ENCODE peak calls at places on chromosome 12, in four cellular contexts. P is retinal pigment epithelial cell, W is GM20000, V is A549. G is an unnamed sample.

GRCh38 chr12:68118096-68118755 is 41.3 kb downstream of the IFNG start:
- DNase-seq in P (no peak), W (no peak), V (no peak), G (no peak)

GRCh38 chr12:13811061-13811460 is 170.3 kb downstream of the GRIN2B start:
- DNase-seq in P (no peak), W (no peak), V (no peak), G (no peak)

GRCh38 chr12:108318472-108319275 is 20.4 kb downstream of the CMKLR1 start:
- DNase-seq in P (no peak), W (no peak), V (no peak), G (no peak)

GRCh38 chr12:114656906-114657596 is 26.9 kb downstream of the TBX3 start:
- DNase-seq in P (no peak), W (no peak), V (no peak), G (no peak)

GRCh38 chr12:109310247-109311125 is 1.4 kb upstream of the FOXN4 start:
- DNase-seq in P (no peak), W (peak; percentile 25), V (no peak), G (peak; percentile 14)

GRCh38 chr12:2606186-2606910 is 188.4 kb upstream of the FKBP4 start:
- DNase-seq in P (no peak), W (no peak), V (no peak), G (no peak)

GRCh38 chr12:7503686-7504085 is at the start of gene CD163:
- DNase-seq in P (no peak), W (no peak), V (no peak), G (no peak)

GRCh38 chr12:50222275-50222783 is 55.2 kb upstream of the CERS5 start:
- DNase-seq in P (no peak), W (peak; percentile 51), V (peak; percentile 73), G (peak; percentile 50)

GRCh38 chr12:79203103-79203502 is 338.5 kb downstream of the SYT1 start:
- DNase-seq in P (no peak), W (no peak), V (peak; percentile 42), G (no peak)

GRCh38 chr12:42237052-42237852 is 796 bp downstream of the YAF2 start:
- DNase-seq in P (peak; percentile 41), W (peak; percentile 91), V (peak; percentile 94), G (peak; percentile 85)

GRCh38 chr12:49874142-49874897 is 29.4 kb downstream of the FAIM2 start:
- DNase-seq in P (peak; percentile 52), W (no peak), V (no peak), G (no peak)

GRCh38 chr12:30461011-30461670 is 234.5 kb downstream of the IPO8 start:
- DNase-seq in P (peak; percentile 98), W (no peak), V (no peak), G (no peak)

GRCh38 chr12:79451988-79452387 is 238.8 kb downstream of the PAWR start:
- DNase-seq in P (peak; percentile 34), W (no peak), V (peak; percentile 64), G (no peak)

GRCh38 chr12:32964981-32965585 is 68.5 kb upstream of the PKP2 start:
- DNase-seq in P (no peak), W (no peak), V (no peak), G (no peak)

GRCh38 chr12:25458047-25458552 is 95.0 kb downstream of the LMNTD1 start:
- DNase-seq in P (peak; percentile 88), W (no peak), V (peak; percentile 68), G (no peak)

GRCh38 chr12:1896964-1897363 is 21.5 kb downstream of the CACNA2D4 start:
- DNase-seq in P (no peak), W (no peak), V (no peak), G (no peak)

GRCh38 chr12:45622210-45622937 is 107.1 kb upstream of the ARID2 start:
- DNase-seq in P (no peak), W (no peak), V (no peak), G (no peak)

GRCh38 chr12:69168828-69169227 is 70.5 kb upstream of the CPSF6 start:
- DNase-seq in P (no peak), W (no peak), V (no peak), G (no peak)

GRCh38 chr12:7060353-7060954 is at the start of gene C1S:
- DNase-seq in P (peak; percentile 85), W (no peak), V (peak; percentile 95), G (no peak)

GRCh38 chr12:6570264-6570887 is 2.3 kb upstream of the NOP2 start:
- DNase-seq in P (no peak), W (peak; percentile 53), V (peak; percentile 72), G (peak; percentile 60)

GRCh38 chr12:64968989-64969819 is 144.8 kb downstream of the TBC1D30 start:
- DNase-seq in P (peak; percentile 14), W (no peak), V (peak; percentile 50), G (no peak)

GRCh38 chr12:116798719-116799118 is 60.6 kb downstream of the RNFT2 start:
- DNase-seq in P (no peak), W (no peak), V (no peak), G (no peak)

GRCh38 chr12:131066207-131066885 is 112.6 kb downstream of the ADGRD1 start:
- DNase-seq in P (no peak), W (no peak), V (no peak), G (no peak)

GRCh38 chr12:103561174-103561573 is 25.9 kb upstream of the STAB2 start:
- DNase-seq in P (peak; percentile 39), W (no peak), V (peak; percentile 89), G (no peak)

GRCh38 chr12:48002179-48002601 is 2.1 kb downstream of the COL2A1 start:
- DNase-seq in P (no peak), W (peak; percentile 26), V (no peak), G (no peak)

GRCh38 chr12:46494424-46494823 is 121.9 kb upstream of the SLC38A2 start:
- DNase-seq in P (no peak), W (no peak), V (peak; percentile 85), G (no peak)

GRCh38 chr12:20445693-20446092 is 77.4 kb downstream of the PDE3A start:
- DNase-seq in P (no peak), W (no peak), V (no peak), G (no peak)

GRCh38 chr12:70994217-70994788 is 73.8 kb upstream of the PTPRR start:
- DNase-seq in P (peak; percentile 71), W (no peak), V (no peak), G (no peak)

GRCh38 chr12:80442426-80443222 is 1.4 kb upstream of the PTPRQ start:
- DNase-seq in P (no peak), W (no peak), V (peak; percentile 29), G (no peak)

GRCh38 chr12:121715862-121716435 is 3.4 kb downstream of the TMEM120B start:
- DNase-seq in P (no peak), W (no peak), V (no peak), G (no peak)

GRCh38 chr12:121709478-121709890 is 3.1 kb upstream of the TMEM120B start:
- DNase-seq in P (peak; percentile 52), W (no peak), V (peak; percentile 79), G (no peak)

GRCh38 chr12:121711925-121712461 is 559 bp upstream of the TMEM120B start:
- DNase-seq in P (no peak), W (peak; percentile 47), V (peak; percentile 53), G (no peak)

GRCh38 chr12:121712462-121713256 is at the start of gene TMEM120B:
- DNase-seq in P (no peak), W (peak; percentile 97), V (peak; percentile 75), G (peak; percentile 95)

DNA sequence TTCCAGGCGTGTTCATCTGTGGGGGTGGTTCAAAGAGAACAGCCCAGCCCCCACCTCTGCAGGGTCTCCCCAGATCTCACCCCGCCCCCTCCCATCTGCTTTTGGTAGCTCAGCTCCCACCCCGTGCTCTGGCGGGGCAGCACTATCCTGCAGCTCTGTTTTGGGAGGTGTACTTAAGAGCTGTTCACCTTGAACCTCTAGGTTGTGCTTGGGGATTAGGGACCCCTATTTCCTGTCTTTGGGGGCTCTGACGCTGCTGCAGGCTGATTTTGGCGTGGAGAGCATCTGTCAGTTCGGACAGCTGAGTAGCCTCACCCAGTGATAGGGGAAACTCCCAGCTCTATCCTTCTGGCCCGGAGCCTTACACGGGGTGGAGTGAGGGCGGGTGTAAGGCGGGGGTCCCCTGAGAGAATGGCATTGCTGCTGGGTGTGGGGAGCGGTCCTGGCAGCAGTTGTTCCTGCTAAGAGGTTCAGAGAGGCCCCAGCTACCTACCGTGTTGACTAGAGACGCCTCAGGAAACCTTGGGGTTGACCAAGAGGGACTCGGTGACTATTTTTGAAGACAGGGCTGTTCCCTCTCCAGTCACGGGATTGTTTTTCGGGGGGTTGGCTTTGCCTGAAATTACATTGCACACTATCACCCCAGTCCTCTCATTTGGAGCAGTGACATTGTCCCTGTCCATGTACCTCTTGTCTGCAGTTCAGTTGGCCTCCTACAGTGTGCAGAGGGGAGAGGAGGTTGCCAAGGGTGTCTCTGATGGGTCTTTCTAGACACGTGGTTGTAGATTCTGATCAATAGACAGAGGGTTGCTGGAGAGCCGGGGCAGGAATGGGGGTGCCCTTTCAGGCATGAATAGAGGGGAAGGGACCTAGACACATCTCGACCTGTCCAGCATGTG is 954 bp downstream of the TMEM120B start:
- DNase-seq in P (no peak), W (peak; percentile 26), V (no peak), G (no peak)
- TF ChIP-seq CTCF in P (no peak), W (no peak), V (no peak), G (no peak)

DNA sequence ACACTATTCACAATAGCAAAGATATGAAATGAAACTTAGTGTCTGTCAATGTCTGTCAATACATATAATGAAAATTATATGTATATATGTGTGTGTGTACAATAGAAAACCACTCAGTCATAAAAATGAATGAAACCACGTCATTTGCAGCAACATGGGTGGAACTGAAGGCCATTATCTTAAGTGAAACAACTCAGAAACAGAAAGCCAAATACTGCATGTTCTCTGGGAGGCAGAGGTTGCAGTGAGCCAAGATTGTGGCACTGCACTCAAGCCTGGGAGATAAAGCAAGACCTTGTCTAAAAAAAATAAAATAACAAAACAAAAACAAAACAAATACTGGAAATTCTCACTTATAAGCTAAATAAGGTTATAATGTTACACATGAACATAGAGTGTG is 16.7 kb upstream of the E2F7 start:
- DNase-seq in P (no peak), W (no peak), V (no peak), G (no peak)
- TF ChIP-seq CTCF in P (no peak), W (no peak), V (no peak), G (no peak)

GRCh38 chr12:122867701-122868461 is 28.0 kb downstream of the VPS37B start:
- DNase-seq in P (no peak), W (no peak), V (peak; percentile 62), G (no peak)
- TF ChIP-seq CTCF in P (peak; percentile 26), W (no peak), V (peak; percentile 21), G (peak; percentile 33)

GRCh38 chr12:105774037-105774436 is 364.7 kb downstream of the NUAK1 start:
- DNase-seq in P (no peak), W (no peak), V (no peak), G (no peak)

GRCh38 chr12:105773501-105773900 is 365.3 kb downstream of the NUAK1 start:
- DNase-seq in P (no peak), W (no peak), V (no peak), G (no peak)

GRCh38 chr12:105769486-105769885 is 369.3 kb downstream of the NUAK1 start:
- DNase-seq in P (no peak), W (no peak), V (no peak), G (no peak)

DNA sequence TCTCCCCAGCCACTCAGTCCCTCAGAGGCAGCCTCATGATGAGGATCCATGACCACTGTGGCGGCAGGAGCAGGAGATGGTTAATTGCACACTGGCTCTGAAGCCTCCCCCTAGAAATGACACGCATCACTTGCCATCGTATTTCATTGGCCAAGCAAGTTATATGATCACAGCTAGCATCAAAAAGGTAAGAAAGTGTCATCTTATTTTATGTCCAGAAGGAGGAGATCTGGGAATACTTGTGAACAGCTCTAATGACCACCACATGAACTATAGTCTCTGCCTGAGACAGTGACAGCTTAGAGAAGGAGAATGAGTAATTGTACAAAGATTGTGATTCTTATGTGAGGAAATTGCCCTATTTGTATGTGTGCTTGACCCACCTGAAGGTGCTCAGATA is 363.4 kb downstream of the NUAK1 start:
- DNase-seq in P (no peak), W (no peak), V (peak; percentile 50), G (no peak)
- TF ChIP-seq CTCF in P (no peak), W (no peak), V (no peak), G (no peak)